ENCODE peak calls at places on chromosomes 16 and 17, in eight cellular contexts. M is H54, T is spleen, B is adrenal gland, L is stomach, O is heart left ventricle, Y is ovary, Q is IMR-90. C is an unnamed sample.

GRCh38 chr17:29619251-29619650 is 3.5 kb downstream of the CORO6 start:
- DNase-seq in M (no peak), T (no peak), B (no peak), L (no peak), O (peak), Y (no peak), Q (peak), C (no peak)

GRCh38 chr17:31900877-31901276 is 631 bp downstream of the UTP6 start:
- DNase-seq in M (no peak), T (no peak), B (no peak), L (no peak), O (no peak), Y (no peak), Q (peak), C (no peak)

GRCh38 chr17:51154176-51154575 is 817 bp downstream of the NME1 start:
- DNase-seq in M (no peak), T (no peak), B (no peak), L (no peak), O (no peak), Y (no peak), Q (peak), C (no peak)

GRCh38 chr17:9924735-9925191 is 19.7 kb upstream of the RCVRN start:
- DNase-seq in M (peak), T (no peak), B (no peak), L (no peak), O (no peak), Y (peak), Q (peak), C (no peak)

GRCh38 chr17:34623856-34624766 is 44.7 kb downstream of the TMEM132E start:
- DNase-seq in M (no peak), T (no peak), B (no peak), L (no peak), O (no peak), Y (no peak), Q (no peak), C (no peak)

GRCh38 chr16:89264800-89265550 is 47.5 kb downstream of the ZNF778 start:
- DNase-seq in M (no peak), T (peak), B (no peak), L (no peak), O (no peak), Y (no peak), Q (no peak), C (no peak)

GRCh38 chr17:9021985-9022552 is 759 bp downstream of the NTN1 start:
- DNase-seq in M (no peak), T (no peak), B (no peak), L (no peak), O (peak), Y (peak), Q (peak), C (peak)

GRCh38 chr17:1878419-1879121 is 48.8 kb downstream of the RPA1 start:
- DNase-seq in M (peak), T (no peak), B (no peak), L (no peak), O (peak), Y (no peak), Q (no peak), C (no peak)

GRCh38 chr17:1474402-1475189 is 17.9 kb downstream of the MYO1C start:
- DNase-seq in M (no peak), T (no peak), B (no peak), L (no peak), O (no peak), Y (no peak), Q (no peak), C (no peak)

GRCh38 chr17:16273499-16273898 is 56.5 kb downstream of the PIGL start:
- DNase-seq in M (no peak), T (no peak), B (no peak), L (no peak), O (no peak), Y (no peak), Q (peak), C (no peak)

GRCh38 chr16:14489460-14489859 is 140.6 kb downstream of the PARN start:
- DNase-seq in M (no peak), T (no peak), B (peak), L (no peak), O (peak), Y (no peak), Q (peak), C (no peak)

GRCh38 chr17:50953831-50954601 is 87.9 kb upstream of the TOB1 start:
- DNase-seq in M (no peak), T (no peak), B (peak), L (no peak), O (peak), Y (peak), Q (peak), C (no peak)

GRCh38 chr16:56350491-56351405 is 74.6 kb downstream of the AMFR start:
- DNase-seq in M (no peak), T (peak), B (no peak), L (no peak), O (peak), Y (no peak), Q (no peak), C (no peak)

GRCh38 chr16:30670072-30670824 is 12.0 kb downstream of the FBRS start:
- DNase-seq in M (no peak), T (no peak), B (no peak), L (no peak), O (no peak), Y (no peak), Q (no peak), C (no peak)

GRCh38 chr17:19345067-19345460 is 17.5 kb downstream of the B9D1 start:
- DNase-seq in M (no peak), T (peak), B (peak), L (no peak), O (no peak), Y (no peak), Q (no peak), C (no peak)

GRCh38 chr17:44084131-44084538 is 13.6 kb downstream of the G6PC3 start:
- DNase-seq in M (no peak), T (no peak), B (no peak), L (no peak), O (no peak), Y (no peak), Q (no peak), C (no peak)

GRCh38 chr17:58302919-58303551 is 22.3 kb upstream of the MPO start:
- DNase-seq in M (no peak), T (no peak), B (no peak), L (peak), O (no peak), Y (no peak), Q (no peak), C (no peak)

GRCh38 chr16:89920723-89921122 is 2.1 kb downstream of the MC1R start:
- DNase-seq in M (no peak), T (no peak), B (peak), L (no peak), O (no peak), Y (no peak), Q (peak), C (no peak)

GRCh38 chr17:20611314-20611713 is 31.8 kb downstream of the CDRT15L2 start:
- DNase-seq in M (no peak), T (no peak), B (no peak), L (no peak), O (no peak), Y (no peak), Q (no peak), C (no peak)

GRCh38 chr16:3838600-3839401 is 41.7 kb downstream of the CREBBP start:
- DNase-seq in M (no peak), T (no peak), B (no peak), L (no peak), O (no peak), Y (no peak), Q (peak), C (no peak)

GRCh38 chr17:37110012-37110701 is 161.4 kb downstream of the AATF start:
- DNase-seq in M (no peak), T (no peak), B (no peak), L (no peak), O (no peak), Y (no peak), Q (no peak), C (no peak)

GRCh38 chr17:1074886-1075665 is 78.1 kb downstream of the TIMM22 start:
- DNase-seq in M (no peak), T (peak), B (no peak), L (no peak), O (peak), Y (no peak), Q (no peak), C (no peak)

GRCh38 chr17:2904135-2904534 is 107.9 kb downstream of the RAP1GAP2 start:
- DNase-seq in M (no peak), T (no peak), B (no peak), L (peak), O (peak), Y (no peak), Q (peak), C (no peak)

GRCh38 chr16:535446-536405 is 8.2 kb downstream of the CAPN15 start:
- DNase-seq in M (peak), T (no peak), B (peak), L (peak), O (peak), Y (no peak), Q (peak), C (no peak)

GRCh38 chr16:531494-532125 is 4.1 kb downstream of the CAPN15 start:
- DNase-seq in M (no peak), T (no peak), B (no peak), L (no peak), O (no peak), Y (no peak), Q (no peak), C (no peak)

GRCh38 chr16:534089-534635 is 6.7 kb downstream of the CAPN15 start:
- DNase-seq in M (no peak), T (no peak), B (no peak), L (peak), O (no peak), Y (no peak), Q (no peak), C (no peak)

GRCh38 chr16:534856-535445 is 7.4 kb downstream of the CAPN15 start:
- DNase-seq in M (no peak), T (no peak), B (no peak), L (no peak), O (no peak), Y (no peak), Q (no peak), C (no peak)

GRCh38 chr16:533391-534088 is 6.0 kb downstream of the CAPN15 start:
- DNase-seq in M (no peak), T (no peak), B (peak), L (peak), O (no peak), Y (no peak), Q (no peak), C (no peak)
- TF ChIP-seq POLR2A in M (no peak), T (no peak), B (no peak), L (no peak), O (no peak), Y (no peak), Q (no peak), C (no peak)

DNA sequence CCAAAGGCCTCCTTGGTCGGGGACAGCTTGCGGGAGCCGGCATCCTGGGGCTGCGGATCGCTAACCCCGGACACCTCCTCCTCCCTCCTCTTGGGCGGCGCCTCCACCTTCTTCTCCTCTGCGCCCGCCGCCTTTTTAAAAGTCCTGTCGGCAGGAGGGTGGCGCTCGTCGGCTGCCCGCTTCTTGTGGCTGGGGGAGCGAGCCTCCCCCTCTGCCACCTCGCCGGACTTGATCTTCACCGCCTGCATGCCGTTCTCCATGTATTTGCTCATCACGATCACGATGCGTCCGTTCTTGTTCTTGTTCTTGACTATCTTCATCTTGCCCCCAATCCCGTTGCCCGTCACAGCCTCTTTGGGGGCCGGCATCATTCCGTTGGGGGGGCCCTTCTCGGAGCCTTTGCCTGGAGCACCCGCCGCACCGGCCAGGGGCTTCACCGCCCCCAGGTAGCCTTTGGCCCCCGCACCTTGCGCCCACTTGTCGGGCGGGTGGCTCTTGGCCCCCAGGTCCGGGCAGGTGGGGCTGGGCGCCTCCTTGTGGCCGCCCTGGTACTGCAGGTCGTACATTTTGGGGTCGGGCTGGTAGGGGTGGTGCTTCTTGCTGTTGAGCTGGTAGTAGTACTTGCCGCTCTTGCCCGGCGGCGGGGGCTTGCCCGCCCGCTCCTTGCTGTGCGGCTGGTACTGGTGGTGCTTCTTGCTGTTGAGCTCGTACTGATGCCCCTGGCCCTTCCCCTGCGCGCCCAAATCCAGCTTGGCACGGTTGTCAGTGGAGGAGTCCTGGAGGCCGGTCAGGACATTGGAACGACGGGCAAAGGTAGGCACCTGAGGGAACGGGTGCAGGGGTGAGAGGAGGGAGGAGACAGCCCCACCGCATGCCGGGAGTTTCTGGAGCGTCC is 4.4 kb downstream of the CBX4 start:
- DNase-seq in M (no peak), T (peak), B (no peak), L (no peak), O (no peak), Y (peak), Q (no peak), C (no peak)
- TF ChIP-seq POLR2A in M (no peak), T (no peak), B (no peak), L (no peak), O (no peak), Y (no peak), Q (no peak), C (no peak)

DNA sequence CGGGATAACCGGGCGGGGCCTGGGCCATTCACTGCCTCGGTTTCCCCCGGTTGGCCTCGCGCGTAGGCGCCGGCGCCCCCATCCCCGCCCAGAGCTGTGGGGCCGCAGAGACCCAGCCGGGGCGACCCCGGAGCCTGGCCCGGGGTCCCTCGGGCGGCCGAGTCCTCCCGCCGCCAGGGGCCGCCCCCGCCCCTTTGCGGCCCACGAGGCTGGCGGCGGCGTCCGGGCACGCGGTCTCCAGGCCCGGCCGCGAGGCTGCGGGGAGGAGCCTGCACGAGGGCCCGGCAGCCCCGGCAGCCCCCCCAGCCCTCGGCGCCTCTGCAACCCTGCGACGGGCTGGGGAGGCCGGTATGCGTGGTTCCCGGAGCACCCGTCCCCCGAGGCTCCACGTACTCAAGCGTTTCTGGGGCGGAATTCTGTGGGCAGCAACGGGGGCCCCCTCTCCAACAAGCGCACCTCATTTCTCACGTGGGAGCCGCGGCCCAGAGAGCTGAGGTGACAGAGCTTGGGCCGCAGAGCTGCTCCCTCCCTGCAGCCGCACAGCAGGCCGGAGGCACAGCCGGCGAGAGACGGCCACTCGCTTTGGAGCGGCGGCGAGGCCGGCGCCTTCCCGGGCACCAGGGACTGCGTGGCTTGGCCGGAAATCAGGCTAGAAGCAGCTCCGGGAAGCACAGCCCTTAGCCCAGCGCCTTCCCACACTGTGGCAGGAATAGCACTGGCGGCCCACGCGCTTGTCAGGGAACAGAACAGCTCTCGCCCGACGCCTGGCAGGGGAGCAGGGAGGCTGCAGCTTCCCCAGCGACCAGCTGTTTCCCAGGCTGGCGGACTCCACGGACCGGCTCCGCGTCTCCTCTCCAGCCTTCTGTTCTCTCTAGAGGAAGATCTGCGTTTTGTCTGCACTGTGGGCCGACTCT is 860 bp upstream of the LIMD2 start:
- DNase-seq in M (no peak), T (peak), B (peak), L (peak), O (peak), Y (peak), Q (peak), C (peak)
- TF ChIP-seq POLR2A in M (no peak), T (no peak), B (no peak), L (no peak), O (no peak), Y (no peak), Q (no peak), C (no peak)

GRCh38 chr17:49716952-49717351 is 9.2 kb upstream of the SLC35B1 start:
- DNase-seq in M (no peak), T (no peak), B (no peak), L (no peak), O (no peak), Y (no peak), Q (no peak), C (no peak)
- TF ChIP-seq POLR2A in M (no peak), T (no peak), B (no peak), L (no peak), O (no peak), Y (no peak), Q (no peak), C (no peak)

GRCh38 chr17:74871329-74872076 is 1.3 kb downstream of the FDXR start:
- DNase-seq in M (no peak), T (no peak), B (peak), L (no peak), O (no peak), Y (peak), Q (no peak), C (no peak)

GRCh38 chr17:74873874-74874614 is 1.2 kb upstream of the FDXR start:
- DNase-seq in M (peak), T (no peak), B (no peak), L (no peak), O (no peak), Y (no peak), Q (no peak), C (no peak)

GRCh38 chr17:74873036-74873873 is 461 bp upstream of the FDXR start:
- DNase-seq in M (peak), T (peak), B (peak), L (peak), O (peak), Y (peak), Q (peak), C (peak)

GRCh38 chr17:74870512-74870911 is 2.3 kb downstream of the FDXR start:
- DNase-seq in M (no peak), T (no peak), B (peak), L (no peak), O (no peak), Y (peak), Q (peak), C (peak)

GRCh38 chr17:74872313-74873035 is at the start of gene FDXR:
- DNase-seq in M (no peak), T (no peak), B (no peak), L (no peak), O (no peak), Y (no peak), Q (peak), C (no peak)
- TF ChIP-seq POLR2A in M (peak), T (no peak), B (peak), L (no peak), O (no peak), Y (peak), Q (no peak), C (peak)

GRCh38 chr16:84933774-84934571 is 77.4 kb downstream of the ZDHHC7 start:
- DNase-seq in M (no peak), T (peak), B (peak), L (no peak), O (peak), Y (peak), Q (peak), C (peak)
- TF ChIP-seq POLR2A in M (no peak), T (no peak), B (no peak), L (no peak), O (no peak), Y (no peak), Q (no peak), C (no peak)

C was measured in uterus.